ENCODE peak calls at places on chromosomes 5 and 9, in nine cellular contexts. O is AG08396; R is posterior vena cava; M is activated CD4-positive, alpha-beta T cell treated with anti-CD3 and anti-CD28 coated beads, Interleukin-2, amount 50 U/mL, for 48 hours; K is AG04449; T is astrocyte; X is COLO829; U is activated CD8-positive, alpha-beta memory T cell treated with anti-CD3 and anti-CD28 coated beads, Interleukin-2, amount 10 ng/mL, durations not matched to agents 7 days and 5 days; S is T-cell. L is an unnamed sample.

GRCh38 chr9:97556036-97556720 is 54.7 kb downstream of the TMOD1 start:
- DNase-seq in R (no peak), X (no peak), O (no peak), K (no peak), S (no peak), U (no peak), T (no peak), M (no peak), L (no peak)

GRCh38 chr5:88690619-88691560 is 192.1 kb downstream of the MEF2C start:
- DNase-seq in X (peak; percentile 61), S (peak; percentile 58), U (peak; percentile 76), R (peak; percentile 92), T (peak; percentile 48), M (peak; percentile 73), K (no peak), O (peak; percentile 85), L (no peak)

GRCh38 chr5:172872997-172873491 is 39.0 kb downstream of the ERGIC1 start:
- DNase-seq in T (peak; percentile 63), X (no peak), O (peak; percentile 43), M (no peak), U (no peak), R (peak; percentile 94), S (no peak), K (no peak), L (no peak)

GRCh38 chr5:107404595-107405366 is 266.0 kb downstream of the EFNA5 start:
- DNase-seq in M (no peak), S (no peak), X (no peak), R (no peak), U (no peak), K (no peak), T (no peak), O (no peak), L (no peak)

GRCh38 chr9:126650830-126651341 is 37.2 kb downstream of the LMX1B start:
- DNase-seq in R (no peak), T (no peak), O (no peak), U (no peak), K (no peak), X (no peak), S (no peak), M (no peak), L (no peak)

GRCh38 chr5:96699186-96699820 is 37.1 kb downstream of the CAST start:
- DNase-seq in R (no peak), O (peak; percentile 54), S (no peak), X (no peak), U (no peak), M (no peak), T (no peak), K (no peak), L (no peak)

GRCh38 chr5:42772265-42772993 is 15.8 kb downstream of the CCDC152 start:
- DNase-seq in R (peak; percentile 68), X (no peak), S (no peak), M (no peak), U (no peak), K (no peak), O (no peak), T (no peak), L (no peak)

GRCh38 chr5:141913560-141913959 is 10.1 kb upstream of the DELE1 start:
- DNase-seq in U (no peak), S (no peak), M (no peak), X (no peak), R (no peak), O (no peak), T (no peak), K (no peak), L (no peak)

GRCh38 chr9:114078021-114078780 is at the start of gene AMBP:
- DNase-seq in X (no peak), M (no peak), S (no peak), K (no peak), O (no peak), T (no peak), U (no peak), R (peak; percentile 72), L (no peak)

GRCh38 chr5:28779161-28779754 is 1740.9 kb upstream of the CDH9 start:
- DNase-seq in X (no peak), O (no peak), U (no peak), S (no peak), T (no peak), R (no peak), K (no peak), M (no peak), L (peak; percentile 4)

GRCh38 chr5:90294604-90295003 is 115.0 kb downstream of the CETN3 start:
- DNase-seq in T (no peak), M (no peak), K (no peak), O (no peak), R (no peak), U (no peak), X (no peak), S (no peak), L (no peak)

GRCh38 chr5:92559743-92560142 is 1021.3 kb downstream of the NR2F1-AS1 start:
- DNase-seq in O (no peak), U (no peak), R (no peak), X (no peak), M (no peak), T (peak; percentile 86), S (no peak), K (peak; percentile 54), L (peak; percentile 46)

L was measured in non-pigmented ciliary epithelial cell.